ENCODE peak calls at places on chromosomes 2 and 18, in four cellular contexts. W is astrocyte; O is CD8-positive, alpha-beta T cell; M is cardiac muscle cell. Y is an unnamed sample. For H3K4me1, the result is how much of the 10 kb centered on the place peaks cover.

GRCh38 chr2:2102870-2103269 is 228.2 kb downstream of the MYT1L start:
- DNase-seq in M (no peak), O (no peak), W (no peak), Y (no peak)

GRCh38 chr2:208047840-208048239 is 22.5 kb upstream of the PLEKHM3 start:
- DNase-seq in W (no peak), O (no peak), M (no peak), Y (no peak)

GRCh38 chr18:48135436-48135966 is 205.0 kb upstream of the SMAD2 start:
- DNase-seq in O (no peak), W (no peak), M (no peak), Y (no peak)

GRCh38 chr2:152468832-152469692 is 134.1 kb downstream of the FMNL2 start:
- DNase-seq in O (no peak), M (peak), W (peak), Y (no peak)

GRCh38 chr2:98037666-98038339 is 42.1 kb upstream of the TMEM131 start:
- DNase-seq in M (no peak), O (no peak), W (no peak), Y (no peak)

GRCh38 chr2:40169430-40169829 is 282.5 kb downstream of the SLC8A1 start:
- DNase-seq in M (no peak), W (no peak), O (no peak), Y (no peak)

GRCh38 chr2:96916156-96917007 is 46.5 kb upstream of the SEMA4C start:
- DNase-seq in W (no peak), O (no peak), M (no peak), Y (no peak)

GRCh38 chr2:117523267-117523666 is 291.2 kb upstream of the DDX18 start:
- DNase-seq in W (no peak), O (no peak), M (peak), Y (no peak)

GRCh38 chr2:71934595-71935263 is 212.9 kb downstream of the CYP26B1 start:
- DNase-seq in M (peak), O (no peak), W (peak), Y (no peak)

GRCh38 chr2:159942149-159942548 is 120.3 kb downstream of the PLA2R1 start:
- DNase-seq in M (peak), W (no peak), O (no peak), Y (no peak)

GRCh38 chr2:240640939-240641338 is 15.7 kb downstream of the GPR35 start:
- DNase-seq in O (no peak), W (no peak), M (peak), Y (no peak)

GRCh38 chr2:7203056-7203467 is 285.9 kb downstream of the RNF144A start:
- DNase-seq in M (peak), W (peak), O (peak), Y (peak)

GRCh38 chr2:19675856-19676460 is 225.8 kb downstream of the TTC32 start:
- DNase-seq in M (no peak), W (peak), O (no peak), Y (no peak)

GRCh38 chr2:46803911-46804670 is 111.5 kb downstream of the MCFD2 start:
- DNase-seq in O (no peak), W (peak), M (peak), Y (no peak)

GRCh38 chr18:61157451-61157850 is 175.8 kb upstream of the CDH20 start:
- DNase-seq in O (no peak), M (no peak), W (no peak), Y (no peak)

GRCh38 chr2:12930382-12930781 is 213.6 kb downstream of the TRIB2 start:
- DNase-seq in O (no peak), W (no peak), M (no peak), Y (no peak)

GRCh38 chr2:143034292-143035074 is 94.7 kb upstream of the ARHGAP15 start:
- DNase-seq in W (peak), O (peak), M (peak), Y (peak)

GRCh38 chr2:15539999-15540398 is 21.1 kb downstream of the NBAS start:
- DNase-seq in W (no peak), O (no peak), M (no peak), Y (no peak)

GRCh38 chr2:25103287-25103871 is 61.5 kb downstream of the EFR3B start:
- DNase-seq in O (no peak), M (peak), W (peak), Y (no peak)

DNA sequence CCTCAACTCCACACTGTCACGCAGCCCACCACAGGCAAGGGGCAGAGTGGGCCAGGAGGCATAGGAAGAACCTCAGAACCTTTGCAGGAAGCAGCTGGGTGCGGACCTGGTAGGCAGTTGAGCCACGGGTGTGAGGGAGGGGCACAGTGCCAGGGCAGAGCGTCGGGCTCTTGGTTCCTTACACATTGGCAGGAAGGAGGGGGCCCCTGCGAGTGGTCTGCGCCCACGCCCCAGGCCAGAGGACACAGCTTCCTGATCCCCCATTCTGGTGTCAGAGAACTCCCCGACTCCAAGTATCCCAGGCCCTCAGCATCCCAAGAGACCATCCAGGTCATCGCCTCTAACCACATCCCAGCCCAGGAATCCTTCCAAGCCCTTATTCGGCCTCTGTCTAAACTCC is 61.5 kb downstream of the TNS1 start:
- DNase-seq in W (no peak), M (no peak), O (no peak), Y (no peak)
- H3K27ac ChIP-seq in W (no peak), M (no peak), O (no peak), Y (no peak)

GRCh38 chr2:177235855-177236437 is 23.4 kb downstream of the HNRNPA3 start:
- DNase-seq in O (no peak), W (no peak), M (no peak), Y (no peak)

GRCh38 chr2:177231270-177231669 is 18.7 kb downstream of the HNRNPA3 start:
- DNase-seq in W (no peak), M (no peak), O (no peak), Y (no peak)

GRCh38 chr2:177237932-177238331 is 25.3 kb downstream of the HNRNPA3 start:
- DNase-seq in M (no peak), O (no peak), W (no peak), Y (no peak)

GRCh38 chr2:177232098-177232704 is 19.6 kb downstream of the HNRNPA3 start:
- DNase-seq in M (no peak), W (no peak), O (no peak), Y (no peak)

GRCh38 chr2:177234267-177234666 is 21.7 kb downstream of the HNRNPA3 start:
- DNase-seq in O (no peak), M (no peak), W (no peak), Y (no peak)
- H3K4me1 ChIP-seq in O (under half), M (under half), W (under half), Y (under half)

GRCh38 chr2:174593041-174593440 is 4.6 kb downstream of the WIPF1 start:
- DNase-seq in M (no peak), W (no peak), O (no peak), Y (no peak)
- H3K4me3 ChIP-seq in M (no peak), W (no peak), O (peak), Y (peak)

DNA sequence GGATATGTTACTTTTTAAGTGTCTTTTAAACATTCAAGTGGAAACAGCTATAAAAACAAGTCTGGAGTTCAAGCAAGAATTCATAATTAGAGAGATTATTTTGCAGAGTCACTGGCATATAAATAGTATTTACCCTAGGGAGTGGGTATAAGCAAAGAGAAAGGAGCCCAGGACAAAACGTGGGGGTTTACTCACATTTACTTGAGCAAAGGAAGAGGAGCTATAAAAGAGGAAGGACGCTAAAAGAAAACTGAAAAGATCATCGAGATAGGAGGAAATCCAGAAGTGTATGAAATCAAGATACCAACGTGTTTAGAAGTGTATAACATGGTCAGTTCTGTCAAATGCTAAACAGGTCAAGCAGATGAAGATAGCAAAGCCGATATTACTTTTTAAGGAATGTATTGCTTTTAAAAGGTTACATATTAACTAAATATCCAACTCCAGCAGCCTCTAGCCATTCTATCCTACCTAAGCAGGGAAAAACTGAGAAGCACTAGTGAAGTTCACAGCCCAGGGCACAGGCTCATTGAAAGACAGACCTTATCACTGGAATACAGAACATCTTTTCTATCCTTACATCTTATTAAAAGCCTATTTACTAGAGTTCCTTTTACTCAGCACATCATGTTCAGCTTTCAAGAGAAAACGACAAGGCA is 8.6 kb downstream of the KANSL1L start:
- DNase-seq in W (no peak), O (no peak), M (no peak), Y (no peak)
- H3K27ac ChIP-seq in W (no peak), O (no peak), M (no peak), Y (no peak)

GRCh38 chr18:9181275-9181674 is 44.7 kb downstream of the ANKRD12 start:
- DNase-seq in M (no peak), W (no peak), O (no peak), Y (no peak)

GRCh38 chr18:9182852-9183399 is 46.3 kb downstream of the ANKRD12 start:
- DNase-seq in O (no peak), W (no peak), M (no peak), Y (no peak)

GRCh38 chr18:9188359-9189231 is 52.0 kb downstream of the ANKRD12 start:
- DNase-seq in O (no peak), W (no peak), M (no peak), Y (no peak)

DNA sequence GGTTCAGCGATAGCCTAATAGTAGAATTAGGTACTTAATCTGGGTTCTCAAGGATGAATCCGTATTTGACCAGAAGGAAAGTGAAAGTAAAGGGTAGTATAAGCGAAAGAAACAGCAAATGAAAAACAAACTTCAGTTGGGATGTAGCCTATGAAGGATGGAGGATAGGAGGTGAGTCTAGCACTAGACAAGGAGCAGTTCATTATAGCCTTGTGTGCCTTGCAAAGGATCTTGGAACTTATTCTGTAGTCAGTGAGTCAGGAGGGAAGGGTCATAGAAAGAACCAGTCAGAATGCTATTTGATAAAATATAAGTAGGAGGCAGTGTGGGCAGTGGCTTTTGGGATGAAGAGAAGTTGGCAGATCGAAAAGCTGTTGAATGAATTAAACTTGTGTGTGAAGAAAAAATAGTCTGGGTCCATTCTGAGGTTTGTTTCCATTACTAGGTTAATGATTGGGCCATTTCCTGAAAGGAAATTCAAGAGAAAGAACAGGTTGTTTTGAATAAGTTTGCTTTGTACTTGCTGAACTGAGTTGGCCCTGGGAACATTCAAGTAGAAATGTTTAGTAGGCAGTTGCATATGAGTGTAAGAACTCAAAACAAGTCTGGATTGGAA is 48.5 kb downstream of the ANKRD12 start:
- DNase-seq in W (no peak), O (no peak), M (no peak), Y (no peak)
- H3K4me1 ChIP-seq in W (under half), O (under half), M (under half), Y (under half)

DNA sequence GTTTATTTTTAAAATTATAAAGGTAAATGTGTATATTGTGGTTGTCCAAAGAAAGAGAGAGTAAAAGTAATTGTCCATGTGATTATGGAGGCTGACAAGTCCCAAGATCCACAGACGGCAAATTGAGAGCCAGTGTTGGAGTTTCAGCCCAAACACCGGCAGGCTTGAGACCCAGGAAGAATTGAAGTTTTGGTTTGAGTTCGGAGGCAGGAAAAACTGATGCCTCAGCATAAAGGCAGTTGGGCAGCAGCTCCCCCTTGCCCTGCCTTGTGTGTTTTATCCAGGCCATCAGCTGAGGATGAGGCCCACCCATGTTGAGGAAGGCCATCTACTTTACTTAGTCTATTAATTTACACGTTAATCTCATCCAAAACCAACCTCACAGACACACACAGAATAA is 64.5 kb upstream of the SERPINE2 start:
- DNase-seq in W (no peak), M (no peak), O (no peak), Y (no peak)
- H3K4me3 ChIP-seq in W (no peak), M (no peak), O (no peak), Y (no peak)

GRCh38 chr2:129927696-129928095 is 51.8 kb upstream of the RAB6C start:
- DNase-seq in M (no peak), O (no peak), W (no peak), Y (no peak)

GRCh38 chr2:129930451-129930850 is 49.0 kb upstream of the RAB6C start:
- DNase-seq in M (no peak), W (no peak), O (no peak), Y (no peak)

GRCh38 chr2:129925381-129925780 is 54.1 kb upstream of the RAB6C start:
- DNase-seq in O (no peak), M (no peak), W (no peak), Y (no peak)

GRCh38 chr2:129934044-129934822 is 45.2 kb upstream of the RAB6C start:
- DNase-seq in W (no peak), M (peak), O (no peak), Y (no peak)

GRCh38 chr2:129929321-129930290 is 49.9 kb upstream of the RAB6C start:
- DNase-seq in O (no peak), W (no peak), M (peak), Y (no peak)
- H3K27ac ChIP-seq in O (no peak), W (no peak), M (no peak), Y (no peak)